ENCODE peak calls at places on chromosome 11, in four cellular contexts. Y is body of pancreas, C is mammary epithelial cell, K is BJ. V is an unnamed sample.

GRCh38 chr11:62747475-62748160 is 6.3 kb downstream of the ZBTB3 start:
- DNase-seq in Y (no peak), C (no peak), K (no peak), V (no peak)

GRCh38 chr11:108881136-108881535 is 216.3 kb downstream of the DDX10 start:
- DNase-seq in Y (no peak), C (no peak), K (no peak), V (no peak)

GRCh38 chr11:1150769-1151365 is 6.9 kb upstream of the MUC5AC start:
- DNase-seq in Y (no peak), C (no peak), K (no peak), V (peak)

GRCh38 chr11:69513196-69513595 is 31.7 kb downstream of the LINC01488 start:
- DNase-seq in Y (no peak), C (no peak), K (no peak), V (peak)

GRCh38 chr11:113615098-113615497 is 91.0 kb downstream of the TMPRSS5 start:
- DNase-seq in Y (no peak), C (no peak), K (no peak), V (no peak)

GRCh38 chr11:65766535-65766934 is 14.2 kb downstream of the AP5B1 start:
- DNase-seq in Y (no peak), C (peak), K (no peak), V (no peak)

GRCh38 chr11:96215094-96215782 is 127.8 kb downstream of the MAML2 start:
- DNase-seq in Y (no peak), C (no peak), K (no peak), V (peak)

GRCh38 chr11:34649597-34649996 is 28.7 kb downstream of the EHF start:
- DNase-seq in Y (no peak), C (no peak), K (no peak), V (no peak)

GRCh38 chr11:112279901-112280267 is 19.2 kb upstream of the PLET1 start:
- DNase-seq in Y (peak), C (peak), K (no peak), V (peak)

GRCh38 chr11:105181521-105181920 is 42.0 kb upstream of the CARD18 start:
- DNase-seq in Y (peak), C (no peak), K (no peak), V (no peak)

GRCh38 chr11:45025716-45026492 is 75.2 kb upstream of the TP53I11 start:
- DNase-seq in Y (peak), C (no peak), K (no peak), V (no peak)

GRCh38 chr11:111335124-111335535 is 36.8 kb downstream of the POU2AF3 start:
- DNase-seq in Y (no peak), C (no peak), K (no peak), V (no peak)

GRCh38 chr11:68402355-68403031 is 58.1 kb upstream of the PPP6R3 start:
- DNase-seq in Y (no peak), C (no peak), K (no peak), V (no peak)

GRCh38 chr11:31656051-31656450 is 146.5 kb downstream of the ELP4 start:
- DNase-seq in Y (no peak), C (peak), K (no peak), V (no peak)

GRCh38 chr11:65492637-65493366 is 6.0 kb upstream of the MALAT1 start:
- DNase-seq in Y (peak), C (peak), K (no peak), V (no peak)

GRCh38 chr11:7538466-7539454 is 25.0 kb downstream of the PPFIBP2 start:
- DNase-seq in Y (no peak), C (no peak), K (no peak), V (no peak)

GRCh38 chr11:66676931-66677598 is 622 bp downstream of the RBM4B start:
- DNase-seq in Y (no peak), C (peak), K (no peak), V (no peak)

GRCh38 chr11:2348986-2349385 is 28.1 kb upstream of the CD81 start:
- DNase-seq in Y (no peak), C (peak), K (no peak), V (no peak)

GRCh38 chr11:11324090-11324489 is 29.0 kb downstream of the CSNK2A3 start:
- DNase-seq in Y (no peak), C (peak), K (no peak), V (no peak)

GRCh38 chr11:1230121-1230455 is 7.2 kb downstream of the MUC5B start:
- DNase-seq in Y (no peak), C (no peak), K (no peak), V (no peak)

GRCh38 chr11:17544181-17544622 is at the start of gene USH1C:
- DNase-seq in Y (peak), C (no peak), K (no peak), V (no peak)

GRCh38 chr11:76251576-76251975 is 45.3 kb upstream of the WNT11 start:
- DNase-seq in Y (peak), C (no peak), K (no peak), V (no peak)
- H3K4me3 ChIP-seq in Y (no peak), C (no peak), K (no peak), V (no peak)

DNA sequence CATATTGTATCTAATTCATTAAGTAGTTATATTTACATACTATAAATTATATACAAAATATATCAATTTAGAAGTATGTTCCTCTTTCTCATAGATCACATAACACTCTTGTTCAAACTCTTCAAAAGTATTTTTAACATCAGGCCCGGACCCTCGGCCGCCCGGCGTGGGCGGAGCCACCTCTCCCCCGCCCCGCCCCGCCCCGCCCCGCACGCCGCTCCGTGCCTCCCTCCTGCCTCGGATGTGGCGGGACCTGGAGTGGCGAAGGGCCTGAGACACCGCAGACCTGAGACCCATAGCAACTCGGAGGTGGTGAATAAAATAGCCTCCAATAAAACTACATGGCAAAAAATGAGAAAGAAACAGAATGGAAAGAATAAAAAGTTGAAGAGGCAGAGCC is 105.9 kb upstream of the BDNF start:
- DNase-seq in Y (no peak), C (no peak), K (no peak), V (no peak)
- H3K4me3 ChIP-seq in Y (no peak), C (no peak), K (no peak), V (no peak)

GRCh38 chr11:32796425-32796824 is 2.0 kb upstream of the CCDC73 start:
- DNase-seq in Y (no peak), C (peak), K (no peak), V (no peak)

GRCh38 chr11:32794439-32794838 is at the start of gene CCDC73:
- DNase-seq in Y (no peak), C (no peak), K (no peak), V (no peak)

GRCh38 chr11:32792111-32792947 is 2.1 kb downstream of the CCDC73 start:
- DNase-seq in Y (no peak), C (no peak), K (no peak), V (no peak)

GRCh38 chr11:32790916-32791315 is 3.5 kb downstream of the CCDC73 start:
- DNase-seq in Y (no peak), C (no peak), K (no peak), V (no peak)

DNA sequence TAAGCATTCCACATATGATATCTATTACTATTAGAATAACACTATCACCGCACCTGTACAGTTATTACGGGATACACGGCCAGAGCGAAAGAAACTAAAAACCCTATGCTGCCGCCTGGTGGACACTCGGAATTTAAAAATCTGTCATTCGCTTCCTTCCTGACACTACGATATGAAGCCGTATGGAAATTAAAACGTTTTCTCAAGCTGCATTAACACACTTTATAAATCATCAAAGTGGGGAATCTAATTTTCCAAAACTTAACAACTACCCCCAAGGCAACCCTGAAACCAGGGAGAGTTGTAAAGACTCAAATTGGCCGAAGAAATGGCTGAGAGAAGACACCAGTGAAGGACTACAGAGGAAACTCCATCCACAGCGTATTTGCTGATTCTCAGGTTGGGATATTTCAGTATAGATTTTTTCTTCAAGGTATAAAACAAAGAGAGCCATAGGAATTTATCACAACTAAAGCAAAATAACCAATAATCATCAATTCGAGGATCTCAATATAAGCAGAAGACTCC is 1.4 kb downstream of the CCDC73 start:
- DNase-seq in Y (peak), C (peak), K (peak), V (no peak)
- H3K4me3 ChIP-seq in Y (no peak), C (peak), K (no peak), V (peak)

GRCh38 chr11:36380296-36381004 is 84.4 kb downstream of the PRR5L start:
- DNase-seq in Y (no peak), C (no peak), K (no peak), V (no peak)
- H3K4me3 ChIP-seq in Y (no peak), C (no peak), K (no peak), V (no peak)

GRCh38 chr11:78426845-78427244 is 9.2 kb upstream of the GAB2 start:
- DNase-seq in Y (no peak), C (no peak), K (no peak), V (no peak)

GRCh38 chr11:78428273-78428651 is 10.6 kb upstream of the GAB2 start:
- DNase-seq in Y (no peak), C (no peak), K (no peak), V (no peak)

GRCh38 chr11:78428773-78429172 is 11.2 kb upstream of the GAB2 start:
- DNase-seq in Y (no peak), C (no peak), K (no peak), V (no peak)

GRCh38 chr11:78429209-78429608 is 11.6 kb upstream of the GAB2 start:
- DNase-seq in Y (no peak), C (no peak), K (no peak), V (no peak)

DNA sequence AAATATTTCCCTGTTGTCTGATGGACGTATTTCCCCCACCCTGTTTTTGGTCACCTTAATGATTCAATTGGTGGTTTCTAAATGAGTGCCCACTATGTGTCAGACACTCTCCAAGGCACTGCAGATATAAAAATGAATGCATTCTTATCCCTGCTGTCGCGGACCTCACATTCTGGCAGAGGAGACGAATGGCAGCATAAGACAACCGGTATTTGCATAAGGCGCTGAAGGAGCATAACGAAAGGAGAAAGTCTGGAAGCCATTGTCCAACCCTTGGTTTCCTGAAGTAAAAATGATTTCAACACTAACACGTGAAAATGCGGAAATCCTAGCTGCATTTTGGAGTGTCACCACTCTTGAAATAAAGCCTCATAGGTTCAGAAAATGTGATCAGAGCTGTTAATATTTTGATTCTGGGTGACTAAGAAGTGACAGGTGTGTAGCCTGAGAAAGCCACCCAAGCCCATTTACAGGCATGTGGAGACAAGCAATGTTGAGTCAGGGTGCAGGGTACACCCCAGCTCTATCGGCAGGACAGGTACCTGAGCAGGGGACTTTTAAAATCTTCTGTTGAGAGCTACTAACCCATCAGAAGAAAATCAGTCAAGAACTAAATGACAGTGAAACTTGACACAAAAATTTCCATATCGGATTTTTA is 10.1 kb upstream of the GAB2 start:
- DNase-seq in Y (no peak), C (peak), K (no peak), V (no peak)
- H3K4me3 ChIP-seq in Y (no peak), C (no peak), K (no peak), V (no peak)

DNA sequence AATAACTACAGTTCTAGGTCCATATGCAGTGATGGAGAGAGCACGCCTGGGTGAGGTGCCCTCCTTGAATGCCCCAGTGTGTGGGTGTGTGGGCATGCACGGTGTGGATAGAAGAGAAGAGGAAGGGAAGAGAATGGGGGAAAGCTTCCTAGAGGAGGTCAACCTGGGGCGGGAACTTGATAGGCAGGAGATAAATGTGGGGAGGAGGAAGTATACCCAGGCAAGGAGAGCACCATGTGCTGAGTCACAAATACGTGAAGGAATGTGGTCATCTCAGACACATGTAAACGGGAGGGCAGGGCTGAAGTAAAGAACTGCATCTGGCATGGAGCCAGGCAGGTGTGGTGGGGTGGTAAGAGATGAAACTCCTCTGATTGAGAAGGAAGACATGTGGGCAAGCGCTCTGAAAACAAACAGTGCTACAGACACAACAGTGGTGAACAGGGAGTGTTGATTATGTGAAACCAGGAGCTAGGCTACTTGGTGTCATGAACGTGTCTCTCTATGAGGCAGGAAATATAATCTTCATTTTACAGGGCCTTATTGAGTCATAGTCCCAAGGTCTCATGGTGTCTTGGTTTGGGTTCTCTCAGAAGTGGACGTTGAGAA is 61.5 kb upstream of the EED start:
- DNase-seq in Y (no peak), C (peak), K (no peak), V (peak)
- H3K4me3 ChIP-seq in Y (no peak), C (no peak), K (no peak), V (no peak)

DNA sequence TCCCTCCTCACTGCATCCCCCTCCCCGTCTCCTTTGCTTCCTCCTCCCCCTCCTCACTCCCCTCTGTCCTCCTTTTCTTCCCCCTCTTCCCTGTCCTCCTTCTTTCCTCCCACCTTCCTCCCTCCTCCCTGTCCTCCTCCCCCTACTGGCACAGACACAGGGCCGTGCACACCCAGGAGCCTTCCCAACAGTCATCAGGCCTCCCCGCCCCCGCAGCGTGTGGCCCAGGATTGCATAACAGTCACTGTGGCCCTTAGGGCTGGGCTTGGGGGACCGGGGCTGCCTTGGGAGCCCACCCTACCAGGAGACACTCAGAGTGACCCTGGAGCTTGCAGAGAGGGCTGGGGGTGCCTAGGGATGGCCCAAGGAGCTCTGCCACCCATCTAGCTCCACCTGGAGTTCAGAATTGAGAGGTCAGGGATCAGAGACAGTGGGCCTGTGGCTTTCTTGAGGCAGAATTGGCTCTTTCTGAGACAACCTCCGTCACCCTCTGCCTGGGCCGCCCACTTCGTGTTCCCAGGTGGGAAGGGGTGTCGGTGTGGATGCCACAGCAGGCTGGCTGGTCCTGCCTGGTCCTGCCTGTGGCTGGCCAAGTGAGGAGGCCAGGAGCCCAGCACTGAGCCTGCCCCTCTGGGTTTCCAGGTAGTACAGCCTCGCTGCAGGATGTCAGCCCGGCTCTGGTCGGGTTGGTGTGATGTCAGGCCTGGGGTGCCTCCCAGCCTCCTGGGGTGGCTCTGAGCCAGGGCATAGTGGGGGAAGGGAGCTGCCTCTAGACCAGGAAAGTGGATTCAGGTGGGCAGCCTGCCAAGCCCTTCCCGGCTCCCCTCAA is 1.6 kb downstream of the SPI1 start:
- DNase-seq in Y (peak), C (no peak), K (no peak), V (peak)
- H3K4me3 ChIP-seq in Y (no peak), C (no peak), K (no peak), V (no peak)

V was measured in upper lobe of left lung.